ENCODE peak calls at places on chromosomes 11 and 22, in five cellular contexts. Z is heart left ventricle, D is choroid plexus epithelial cell, G is fibroblast of the aortic adventitia, T is colonic mucosa. B is an unnamed sample.

GRCh38 chr11:131982154-131982553 is 611.7 kb downstream of the NTM start:
- DNase-seq in T (no peak), D (no peak), Z (no peak), G (no peak), B (no peak)

GRCh38 chr11:117663826-117664225 is 133.2 kb downstream of the DSCAML1 start:
- DNase-seq in G (no peak), D (no peak), T (no peak), Z (no peak), B (no peak)

GRCh38 chr22:31128156-31128555 is 5.4 kb downstream of the INPP5J start:
- DNase-seq in G (no peak), D (no peak), Z (no peak), T (no peak), B (no peak)

GRCh38 chr11:125376856-125377255 is 119.2 kb downstream of the FEZ1 start:
- DNase-seq in G (peak), D (no peak), Z (no peak), T (no peak), B (no peak)

GRCh38 chr11:12642040-12642439 is 32.2 kb upstream of the TEAD1 start:
- DNase-seq in G (peak), Z (no peak), D (peak), T (no peak), B (peak)

GRCh38 chr11:62710001-62710345 is 2.5 kb downstream of the GNG3 start:
- DNase-seq in Z (no peak), D (peak), T (peak), G (peak), B (peak)

GRCh38 chr11:122108192-122108799 is 7.7 kb downstream of the BLID start:
- DNase-seq in Z (no peak), T (peak), D (peak), G (peak), B (no peak)

GRCh38 chr22:22926359-22927195 is 39.0 kb downstream of the IGLL5 start:
- DNase-seq in T (no peak), Z (no peak), D (no peak), G (no peak), B (no peak)

GRCh38 chr11:31943056-31943780 is 132.1 kb upstream of the PAX6 start:
- DNase-seq in D (no peak), G (no peak), Z (no peak), T (no peak), B (no peak)

DNA sequence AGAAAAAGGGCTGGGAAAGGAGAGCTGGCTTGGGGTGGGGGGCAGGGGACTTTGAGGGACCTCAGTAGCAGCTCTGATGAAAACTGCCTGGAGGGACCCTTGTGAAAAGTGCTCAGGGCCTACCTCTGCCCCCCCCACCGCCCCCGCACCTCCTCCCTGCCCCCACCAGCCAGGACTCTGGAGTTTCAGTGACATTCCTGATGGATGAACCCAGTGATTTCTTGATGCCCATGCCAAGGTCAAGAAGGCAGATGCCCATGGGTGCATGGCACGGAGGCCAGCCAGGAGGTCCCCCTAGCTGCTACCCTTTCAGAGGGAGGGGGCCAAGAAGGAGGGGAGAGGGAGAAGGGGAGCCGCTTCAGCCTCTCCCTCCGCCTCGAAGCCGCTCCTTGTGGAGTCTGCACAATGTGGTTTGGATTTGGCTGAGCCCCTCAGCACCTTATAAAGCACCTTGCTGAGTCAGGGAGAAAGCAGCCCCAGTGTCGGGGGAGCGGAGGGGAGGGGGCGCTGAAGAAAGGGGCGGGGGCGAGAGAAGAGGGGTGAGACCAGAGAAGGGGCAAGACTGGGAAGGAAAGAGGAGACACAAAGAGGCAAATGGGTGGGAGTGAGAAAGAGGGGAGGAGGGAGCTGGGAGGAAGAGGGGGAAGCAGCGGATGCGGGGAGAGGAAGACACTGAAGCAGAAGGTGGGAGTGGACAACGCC is 2.1 kb upstream of the CLCF1 start:
- DNase-seq in T (no peak), D (no peak), G (no peak), Z (no peak), B (no peak)
- H3K4me3 ChIP-seq in T (no peak), D (no peak), G (no peak), Z (no peak), B (no peak)

DNA sequence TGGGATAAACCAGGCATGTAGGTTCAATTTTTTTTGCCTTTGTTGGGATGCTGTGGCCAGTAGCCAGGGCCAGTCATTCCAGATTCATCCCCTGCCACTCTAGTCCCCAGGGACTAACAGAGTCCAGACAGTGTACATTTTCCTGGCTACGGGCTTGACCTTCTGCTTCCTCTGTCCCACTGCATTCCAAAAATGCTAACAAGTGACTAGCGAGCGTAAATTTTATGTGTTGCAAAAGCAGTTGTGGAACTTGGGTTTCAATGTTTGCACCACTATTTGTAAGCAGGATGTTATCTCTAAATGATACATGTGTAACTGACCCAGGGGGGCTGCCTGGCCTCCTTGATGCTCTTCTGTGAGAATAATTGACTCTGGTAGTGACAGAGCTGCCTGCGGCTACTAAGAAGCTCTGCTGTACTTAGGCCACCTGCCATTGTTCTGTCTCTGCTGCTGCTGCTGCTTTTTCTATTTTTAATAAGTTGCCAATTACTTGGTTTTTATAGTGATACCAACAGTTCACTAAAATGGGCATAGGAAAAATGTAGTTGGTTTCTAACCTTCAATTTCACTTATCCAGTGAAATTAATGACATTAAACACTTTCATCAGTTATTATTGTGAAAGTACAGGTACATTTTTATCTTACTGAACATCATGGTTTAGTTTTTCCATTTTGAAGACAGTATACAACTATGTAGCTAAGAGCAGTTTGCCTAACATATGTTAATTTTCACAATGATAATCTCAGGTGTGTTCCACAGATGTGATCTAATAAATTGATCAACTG is 26.8 kb downstream of the TNRC6B start:
- DNase-seq in D (peak), T (no peak), Z (no peak), G (peak), B (peak)
- H3K4me3 ChIP-seq in D (no peak), T (no peak), Z (no peak), G (no peak), B (peak)

GRCh38 chr11:96736591-96736990 is 346.8 kb downstream of the JRKL start:
- DNase-seq in D (peak), T (no peak), Z (no peak), G (peak), B (no peak)
- H3K4me3 ChIP-seq in D (no peak), T (no peak), Z (no peak), G (no peak), B (no peak)

DNA sequence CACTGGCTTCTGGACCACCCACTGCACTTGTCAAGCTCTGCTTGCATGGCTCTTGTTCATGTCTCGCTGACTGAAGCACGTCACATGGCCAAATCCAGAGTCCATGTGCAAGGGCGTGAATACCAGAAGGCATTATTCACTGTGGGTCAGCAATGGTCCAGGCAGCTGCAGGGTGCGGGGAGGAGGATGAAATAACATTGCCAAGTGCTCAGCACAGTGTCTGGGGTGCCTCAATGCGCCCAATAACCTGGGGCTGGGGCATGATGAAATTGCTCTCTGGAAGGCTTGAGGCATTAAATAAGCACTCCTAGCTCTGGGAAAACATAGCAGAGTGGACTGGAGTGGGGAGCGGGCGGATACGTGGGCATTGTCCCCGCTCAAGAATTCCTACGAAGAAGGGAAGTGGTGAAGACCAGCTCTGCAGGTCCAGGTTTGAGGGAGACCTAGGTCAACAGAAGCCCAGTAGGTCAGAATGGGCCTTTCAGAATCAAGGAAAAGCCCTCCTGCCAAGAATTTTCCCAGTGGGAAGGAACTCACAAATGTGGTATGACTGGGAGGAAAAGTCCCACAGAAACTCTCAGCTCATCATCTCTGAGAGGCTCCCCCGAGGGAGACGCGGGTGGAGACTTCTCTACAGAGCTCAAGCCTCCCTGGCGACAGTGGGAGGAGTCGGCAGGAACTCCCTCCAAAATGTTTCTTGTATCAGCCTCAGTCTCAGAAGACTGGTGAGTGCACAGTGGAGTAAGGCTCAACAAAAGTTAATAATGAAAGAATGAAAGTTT is 15.3 kb upstream of the ACCSL start:
- DNase-seq in T (no peak), D (peak), Z (peak), G (peak), B (peak)
- H3K4me3 ChIP-seq in T (no peak), D (no peak), Z (no peak), G (no peak), B (no peak)

GRCh38 chr11:8167796-8168195 is 1.0 kb downstream of the RIC3 start:
- DNase-seq in G (peak), D (peak), Z (no peak), T (no peak), B (peak)

GRCh38 chr11:8168485-8169257 is at the start of gene RIC3:
- DNase-seq in Z (peak), G (no peak), D (no peak), T (no peak), B (no peak)
- H3K4me3 ChIP-seq in Z (peak), G (no peak), D (no peak), T (peak), B (peak)

GRCh38 chr11:24900524-24900923 is 403.7 kb downstream of the LUZP2 start:
- DNase-seq in D (no peak), Z (no peak), G (no peak), T (no peak), B (peak)
- H3K4me3 ChIP-seq in D (no peak), Z (no peak), G (no peak), T (no peak), B (no peak)

GRCh38 chr11:110298298-110298765 is 1.9 kb upstream of the RDX start:
- DNase-seq in Z (no peak), T (no peak), G (no peak), D (no peak), B (no peak)

GRCh38 chr11:110296226-110297081 is at the start of gene RDX:
- DNase-seq in Z (peak), T (peak), D (peak), G (peak), B (peak)

GRCh38 chr11:110297082-110297725 is 790 bp upstream of the RDX start:
- DNase-seq in D (no peak), Z (no peak), T (no peak), G (peak), B (peak)

GRCh38 chr11:110299006-110299785 is 2.8 kb upstream of the RDX start:
- DNase-seq in D (no peak), G (no peak), T (no peak), Z (no peak), B (no peak)

GRCh38 chr11:110297726-110298297 is 1.4 kb upstream of the RDX start:
- DNase-seq in G (peak), D (peak), Z (no peak), T (no peak), B (no peak)
- H3K4me3 ChIP-seq in G (no peak), D (no peak), Z (no peak), T (no peak), B (no peak)

DNA sequence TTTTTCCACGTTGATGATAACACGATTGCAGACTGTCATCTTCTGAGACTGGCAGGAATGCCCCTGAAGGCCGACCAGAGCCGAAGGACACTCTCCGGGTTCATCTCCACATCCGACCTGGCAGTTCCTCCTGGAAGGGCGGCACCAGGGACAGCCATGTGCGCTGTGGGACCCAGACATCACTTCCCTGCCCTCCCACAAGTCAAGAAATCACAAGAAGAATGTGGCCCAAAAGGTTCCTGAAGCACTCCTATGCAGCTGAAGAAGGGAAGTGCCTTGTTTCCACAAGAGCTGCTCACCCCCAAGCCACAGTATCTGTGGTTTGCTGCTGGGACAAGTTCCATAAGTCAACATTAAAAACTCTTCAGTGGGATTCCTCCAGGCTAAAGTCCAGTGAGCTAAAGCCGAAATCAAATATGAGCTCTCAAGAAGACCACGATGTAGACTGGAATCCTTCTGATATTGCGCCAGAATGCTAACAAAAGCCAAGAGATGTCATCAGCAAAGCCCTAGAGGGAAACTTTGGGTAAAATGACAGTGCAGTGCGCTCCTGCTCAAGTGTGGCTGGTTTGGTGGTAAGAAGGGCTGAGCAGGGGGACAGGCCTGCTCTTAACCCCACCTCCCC is 21.2 kb downstream of the PACSIN2 start:
- DNase-seq in D (peak), T (no peak), G (peak), Z (no peak), B (peak)
- H3K4me3 ChIP-seq in D (no peak), T (no peak), G (peak), Z (no peak), B (peak)